ENCODE peak calls at places on chromosomes 6 and 20, in six cellular contexts. G, F, Y, Q, O and A are unnamed samples.
A peak's percentile ranks its signal among the peaks of the same experiment; 100 is the strongest.

GRCh38 chr6:155771822-155772221 is 316.2 kb upstream of the NOX3 start:
- DNase-seq in G (no peak), F (no peak), Y (no peak), Q (no peak), O (no peak), A (no peak)

GRCh38 chr6:119119989-119120388 is 41.5 kb upstream of the FAM184A start:
- DNase-seq in G (no peak), F (no peak), Y (no peak), Q (no peak), O (no peak), A (peak; percentile 35)

GRCh38 chr6:16130437-16130891 is 1.6 kb downstream of the MYLIP start:
- DNase-seq in G (no peak), F (no peak), Y (no peak), Q (peak; percentile 12), O (no peak), A (no peak)

GRCh38 chr6:117849087-117849486 is 58.0 kb upstream of the SLC35F1 start:
- DNase-seq in G (no peak), F (no peak), Y (no peak), Q (no peak), O (no peak), A (no peak)

GRCh38 chr6:33993091-33993490 is 152.8 kb downstream of the GRM4 start:
- DNase-seq in G (peak; percentile 22), F (no peak), Y (no peak), Q (no peak), O (no peak), A (no peak)

GRCh38 chr6:89034586-89035251 is 45.8 kb upstream of the PNRC1 start:
- DNase-seq in G (no peak), F (no peak), Y (no peak), Q (no peak), O (peak; percentile 68), A (no peak)

GRCh38 chr6:6315660-6316059 is 4.8 kb downstream of the F13A1 start:
- DNase-seq in G (peak; percentile 71), F (no peak), Y (no peak), Q (no peak), O (peak; percentile 19), A (no peak)

GRCh38 chr6:107658920-107659879 is 164.9 kb downstream of the SCML4 start:
- DNase-seq in G (no peak), F (no peak), Y (no peak), Q (no peak), O (no peak), A (no peak)

GRCh38 chr6:34235605-34236422 is 859 bp upstream of the HMGA1 start:
- DNase-seq in G (peak; percentile 80), F (peak; percentile 60), Y (peak; percentile 79), Q (peak; percentile 33), O (no peak), A (no peak)

GRCh38 chr20:37897008-37897548 is 5.8 kb upstream of the VSTM2L start:
- DNase-seq in G (no peak), F (no peak), Y (no peak), Q (no peak), O (no peak), A (no peak)

GRCh38 chr6:132813173-132813856 is 1.1 kb upstream of the RPS12 start:
- DNase-seq in G (peak; percentile 71), F (peak; percentile 16), Y (peak; percentile 64), Q (peak; percentile 25), O (no peak), A (no peak)

GRCh38 chr20:38075161-38075998 is 41.8 kb downstream of the RPRD1B start:
- DNase-seq in G (no peak), F (no peak), Y (no peak), Q (no peak), O (no peak), A (no peak)

GRCh38 chr6:100257661-100258395 is 206.9 kb downstream of the SIM1 start:
- DNase-seq in G (no peak), F (no peak), Y (no peak), Q (no peak), O (no peak), A (peak; percentile 20)

GRCh38 chr6:137171824-137172733 is 1.4 kb downstream of the IL22RA2 start:
- DNase-seq in G (no peak), F (no peak), Y (no peak), Q (peak; percentile 21), O (peak; percentile 55), A (no peak)

GRCh38 chr6:67722861-67723261 is 912.2 kb upstream of the ADGRB3 start:
- DNase-seq in G (no peak), F (no peak), Y (no peak), Q (no peak), O (no peak), A (no peak)

GRCh38 chr6:11043961-11044711 is at the start of gene ELOVL2:
- DNase-seq in G (no peak), F (no peak), Y (no peak), Q (no peak), O (no peak), A (no peak)

GRCh38 chr6:100289285-100289684 is 175.4 kb downstream of the SIM1 start:
- DNase-seq in G (no peak), F (no peak), Y (no peak), Q (no peak), O (no peak), A (no peak)

GRCh38 chr6:106452628-106453027 is 92.1 kb downstream of the CRYBG1 start:
- DNase-seq in G (no peak), F (no peak), Y (no peak), Q (no peak), O (no peak), A (no peak)

GRCh38 chr20:36149012-36149411 is 5.5 kb upstream of the EPB41L1 start:
- DNase-seq in G (no peak), F (no peak), Y (no peak), Q (no peak), O (no peak), A (no peak)

GRCh38 chr6:16130932-16131387 is 2.1 kb downstream of the MYLIP start:
- DNase-seq in G (peak; percentile 87), F (peak; percentile 41), Y (peak; percentile 76), Q (peak; percentile 46), O (peak; percentile 41), A (no peak)

GRCh38 chr6:108294297-108294786 is 512 bp upstream of the AFG1L start:
- DNase-seq in G (no peak), F (no peak), Y (no peak), Q (no peak), O (no peak), A (no peak)

GRCh38 chr20:20546402-20546801 is 166.0 kb downstream of the RALGAPA2 start:
- DNase-seq in G (no peak), F (no peak), Y (no peak), Q (no peak), O (no peak), A (no peak)

GRCh38 chr6:111552241-111552744 is 53.4 kb downstream of the TRAF3IP2 start:
- DNase-seq in G (peak; percentile 56), F (no peak), Y (no peak), Q (peak; percentile 72), O (peak; percentile 71), A (peak; percentile 66)

GRCh38 chr6:165183071-165183470 is 126.3 kb downstream of the C6orf118 start:
- DNase-seq in G (no peak), F (no peak), Y (no peak), Q (no peak), O (no peak), A (no peak)

GRCh38 chr20:20480689-20481088 is 112.8 kb downstream of the INSM1 start:
- DNase-seq in G (no peak), F (no peak), Y (no peak), Q (no peak), O (no peak), A (no peak)

GRCh38 chr6:157037165-157037564 is 260.0 kb downstream of the ARID1B start:
- DNase-seq in G (no peak), F (no peak), Y (no peak), Q (no peak), O (no peak), A (no peak)

GRCh38 chr20:37534401-37535157 is 6.9 kb upstream of the BLCAP start:
- DNase-seq in G (peak; percentile 76), F (peak; percentile 8), Y (peak; percentile 67), Q (peak; percentile 75), O (peak; percentile 37), A (peak; percentile 80)

GRCh38 chr6:91098006-91098405 is 511.1 kb upstream of the MAP3K7 start:
- DNase-seq in G (no peak), F (no peak), Y (no peak), Q (no peak), O (no peak), A (no peak)

GRCh38 chr20:3477861-3478544 is 7.2 kb downstream of the ATRN start:
- DNase-seq in G (no peak), F (no peak), Y (no peak), Q (no peak), O (no peak), A (no peak)

GRCh38 chr20:35511814-35512420 is 17.5 kb downstream of the C20orf173 start:
- DNase-seq in G (no peak), F (no peak), Y (no peak), Q (no peak), O (no peak), A (no peak)

GRCh38 chr20:53298260-53298659 is 295.4 kb downstream of the ZNF217 start:
- DNase-seq in G (no peak), F (no peak), Y (no peak), Q (no peak), O (no peak), A (no peak)

GRCh38 chr20:35665949-35666288 is 1.2 kb upstream of the CPNE1 start:
- DNase-seq in G (no peak), F (no peak), Y (no peak), Q (no peak), O (no peak), A (no peak)

GRCh38 chr6:111987295-111987694 is 66.6 kb upstream of the CCN6 start:
- DNase-seq in G (no peak), F (no peak), Y (no peak), Q (peak; percentile 54), O (peak; percentile 64), A (no peak)

GRCh38 chr6:74731921-74732320 is 473.9 kb downstream of the COL12A1 start:
- DNase-seq in G (no peak), F (no peak), Y (no peak), Q (no peak), O (no peak), A (no peak)

GRCh38 chr6:70552974-70553373 is 13.8 kb upstream of the SDHAF4 start:
- DNase-seq in G (no peak), F (no peak), Y (no peak), Q (no peak), O (no peak), A (no peak)

GRCh38 chr6:151763938-151764680 is 43.4 kb upstream of the ESR1 start:
- DNase-seq in G (peak; percentile 73), F (no peak), Y (no peak), Q (peak; percentile 91), O (peak; percentile 95), A (no peak)
- H3K27ac ChIP-seq in G (no peak overlapping the region), F (no peak overlapping the region), Y (no peak overlapping the region), Q (peak overlapping the region; percentile 76), O (peak overlapping the region; percentile 92), A (no peak overlapping the region)

GRCh38 chr6:13915566-13916229 is 9.1 kb upstream of the RNF182 start:
- DNase-seq in G (no peak), F (no peak), Y (no peak), Q (no peak), O (no peak), A (no peak)
- H3K4me3 ChIP-seq in G (no peak overlapping the region), F (no peak overlapping the region), Y (no peak overlapping the region), Q (no peak overlapping the region), O (no peak overlapping the region), A (no peak overlapping the region)

GRCh38 chr6:170564936-170565530 is 10.9 kb downstream of the TBP start:
- DNase-seq in G (no peak), F (no peak), Y (no peak), Q (no peak), O (no peak), A (no peak)
- H3K36me3 ChIP-seq in G (no peaks in the 10 kb centered on the region), F (peaks cover 63% of the 10 kb centered on the region), Y (peaks cover 58% of the 10 kb centered on the region), Q (no peaks in the 10 kb centered on the region), O (no peaks in the 10 kb centered on the region), A (peaks cover 75% of the 10 kb centered on the region)

GRCh38 chr20:4813076-4813838 is 91.5 kb downstream of the PRND start:
- DNase-seq in G (peak; percentile 83), F (no peak), Y (peak; percentile 3), Q (no peak), O (no peak), A (no peak)
- H3K27ac ChIP-seq in G (peak overlapping the region; percentile 84), F (peak overlapping the region; percentile 99), Y (peak overlapping the region; percentile 98), Q (peak overlapping the region; percentile 47), O (peak overlapping the region; percentile 62), A (no peak overlapping the region)